ENCODE peak calls at places on chromosomes 11 and 22, in five cellular contexts. B, Q, I, E and C are unnamed samples. For H3K36me3, the result is how much of the 10 kb centered on the place peaks cover.

GRCh38 chr22:48855593-48856307 is 971.9 kb downstream of the BRD1 start:
- DNase-seq in B (no peak), Q (no peak), I (no peak), E (no peak), C (no peak)

GRCh38 chr22:18000441-18001039 is 23.8 kb downstream of the MICAL3 start:
- DNase-seq in B (peak), Q (peak), I (no peak), E (peak), C (peak)

GRCh38 chr22:36335621-36336020 is 52.1 kb downstream of the MYH9 start:
- DNase-seq in B (no peak), Q (no peak), I (no peak), E (no peak), C (no peak)

GRCh38 chr22:42760806-42761565 is 40.3 kb upstream of the A4GALT start:
- DNase-seq in B (no peak), Q (no peak), I (peak), E (peak), C (no peak)

GRCh38 chr11:10518891-10519290 is 22.1 kb downstream of the RNF141 start:
- DNase-seq in B (no peak), Q (no peak), I (no peak), E (no peak), C (no peak)

GRCh38 chr22:30425616-30426394 is at the start of gene MTFP1:
- DNase-seq in B (peak), Q (peak), I (peak), E (peak), C (peak)

GRCh38 chr11:78318321-78318720 is 99.3 kb downstream of the GAB2 start:
- DNase-seq in B (no peak), Q (peak), I (no peak), E (no peak), C (no peak)

GRCh38 chr11:64536396-64536935 is 54.6 kb upstream of the SLC22A12 start:
- DNase-seq in B (peak), Q (no peak), I (no peak), E (no peak), C (no peak)

GRCh38 chr11:396948-397548 is 3.0 kb downstream of the PKP3 start:
- DNase-seq in B (no peak), Q (no peak), I (peak), E (no peak), C (no peak)

GRCh38 chr22:37501610-37502341 is 15.6 kb upstream of the MFNG start:
- DNase-seq in B (peak), Q (no peak), I (no peak), E (no peak), C (peak)

GRCh38 chr11:35590412-35590811 is 27.8 kb upstream of the FJX1 start:
- DNase-seq in B (peak), Q (no peak), I (no peak), E (no peak), C (no peak)

GRCh38 chr11:70092959-70093358 is 14.8 kb downstream of the ANO1 start:
- DNase-seq in B (no peak), Q (no peak), I (no peak), E (no peak), C (no peak)

GRCh38 chr11:117629146-117629545 is 167.9 kb downstream of the DSCAML1 start:
- DNase-seq in B (no peak), Q (no peak), I (no peak), E (no peak), C (no peak)

GRCh38 chr22:44067901-44068300 is 43.8 kb downstream of the PARVB start:
- DNase-seq in B (no peak), Q (no peak), I (no peak), E (no peak), C (no peak)

GRCh38 chr11:112016088-112016764 is 9.0 kb upstream of the DLAT start:
- DNase-seq in B (no peak), Q (no peak), I (peak), E (no peak), C (no peak)

GRCh38 chr22:36027960-36028645 is 521 bp downstream of the RBFOX2 start:
- DNase-seq in B (peak), Q (peak), I (peak), E (peak), C (no peak)

GRCh38 chr11:20162824-20163777 is 2.8 kb upstream of the DBX1 start:
- DNase-seq in B (no peak), Q (peak), I (no peak), E (no peak), C (peak)

GRCh38 chr11:72308226-72309073 is 64.5 kb upstream of the PHOX2A start:
- DNase-seq in B (peak), Q (no peak), I (no peak), E (no peak), C (peak)
- TF ChIP-seq EZH2phosphoT487 in B (no peak), Q (no peak), I (no peak), E (no peak), C (no peak)

DNA sequence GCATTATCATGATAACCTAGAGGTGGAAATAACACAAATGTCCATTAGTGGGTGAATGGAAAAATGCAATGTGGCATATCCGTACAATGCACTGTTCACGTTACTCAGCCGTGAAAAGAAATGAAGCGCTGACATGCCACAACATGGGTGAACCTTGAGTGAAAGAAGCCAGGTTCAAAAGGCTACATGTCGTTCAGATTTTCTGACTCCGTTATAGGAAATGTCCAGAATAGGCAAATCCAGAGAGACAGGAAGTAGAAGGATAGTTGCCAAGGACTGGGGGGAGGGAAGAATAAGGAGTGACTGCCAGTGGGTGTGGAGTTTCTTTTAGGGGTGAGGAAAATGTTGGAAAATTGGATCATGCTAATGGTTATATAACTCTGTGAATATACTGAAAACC is 133.8 kb downstream of the ATXN10 start:
- DNase-seq in B (peak), Q (no peak), I (no peak), E (no peak), C (no peak)
- H3K36me3 ChIP-seq in B (under half), Q (under half), I (under half), E (under half), C (under half)

GRCh38 chr11:119484741-119485605 is 62.0 kb upstream of the THY1 start:
- DNase-seq in B (no peak), Q (peak), I (no peak), E (peak), C (no peak)
- TF ChIP-seq EZH2phosphoT487 in B (no peak), Q (no peak), I (no peak), E (no peak), C (no peak)

GRCh38 chr22:32340437-32340836 is 17.2 kb upstream of the RFPL3 start:
- DNase-seq in B (no peak), Q (no peak), I (no peak), E (no peak), C (no peak)
- H3K36me3 ChIP-seq in B (under half), Q (under half), I (under half), E (under half), C (under half)

GRCh38 chr11:105137286-105137685 is 2.3 kb downstream of the CARD18 start:
- DNase-seq in B (no peak), Q (no peak), I (no peak), E (no peak), C (no peak)

GRCh38 chr11:105142167-105142566 is 2.6 kb upstream of the CARD18 start:
- DNase-seq in B (no peak), Q (no peak), I (no peak), E (no peak), C (no peak)

GRCh38 chr11:105135873-105136272 is 3.7 kb downstream of the CARD18 start:
- DNase-seq in B (no peak), Q (no peak), I (no peak), E (no peak), C (no peak)

GRCh38 chr11:105144887-105145286 is 5.3 kb upstream of the CARD18 start:
- DNase-seq in B (peak), Q (no peak), I (no peak), E (no peak), C (no peak)

GRCh38 chr11:105139669-105140068 is at the start of gene CARD18:
- DNase-seq in B (no peak), Q (no peak), I (no peak), E (no peak), C (no peak)
- TF ChIP-seq EZH2phosphoT487 in B (no peak), Q (no peak), I (no peak), E (no peak), C (no peak)

DNA sequence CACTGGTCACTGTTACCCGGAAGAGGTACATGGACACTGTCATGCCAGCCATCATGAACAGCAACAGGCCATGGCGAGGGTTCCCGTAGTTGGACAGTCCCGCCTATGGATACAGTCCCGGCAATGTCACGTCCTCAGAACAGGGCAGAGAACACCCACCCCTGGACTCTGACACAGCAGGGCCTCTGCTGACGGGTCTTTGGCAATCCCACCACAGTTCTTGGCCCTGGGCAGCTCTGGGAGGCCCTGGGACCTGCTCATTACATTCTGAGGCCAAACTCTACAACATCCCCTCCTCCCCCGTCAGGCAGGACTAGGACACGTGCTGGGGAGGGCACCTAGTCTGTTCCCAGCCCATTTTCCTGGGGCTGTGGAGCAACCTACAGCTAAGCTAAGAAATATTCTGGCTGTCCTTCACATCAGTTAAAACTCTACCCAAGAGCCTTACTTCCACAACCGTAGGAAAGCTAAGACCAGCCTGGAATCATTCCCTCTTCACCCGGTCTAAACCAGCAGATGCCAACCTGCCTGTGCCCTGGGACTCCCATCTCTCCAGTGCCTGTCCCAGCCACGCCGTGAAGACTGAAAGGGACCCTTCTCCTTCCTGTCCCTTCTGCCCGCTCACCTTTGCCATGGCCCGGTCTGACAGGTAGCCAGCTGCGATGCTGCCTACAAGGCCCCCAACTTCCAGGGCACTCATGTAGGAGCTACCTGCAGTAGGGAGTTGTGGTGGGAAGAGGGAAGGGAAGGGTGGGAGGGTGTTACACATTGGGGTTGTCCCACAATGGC is 4.5 kb downstream of the SLC37A4 start:
- DNase-seq in B (no peak), Q (no peak), I (no peak), E (no peak), C (peak)
- H3K36me3 ChIP-seq in B (under half), Q (under half), I (under half), E (under half), C (under half)

DNA sequence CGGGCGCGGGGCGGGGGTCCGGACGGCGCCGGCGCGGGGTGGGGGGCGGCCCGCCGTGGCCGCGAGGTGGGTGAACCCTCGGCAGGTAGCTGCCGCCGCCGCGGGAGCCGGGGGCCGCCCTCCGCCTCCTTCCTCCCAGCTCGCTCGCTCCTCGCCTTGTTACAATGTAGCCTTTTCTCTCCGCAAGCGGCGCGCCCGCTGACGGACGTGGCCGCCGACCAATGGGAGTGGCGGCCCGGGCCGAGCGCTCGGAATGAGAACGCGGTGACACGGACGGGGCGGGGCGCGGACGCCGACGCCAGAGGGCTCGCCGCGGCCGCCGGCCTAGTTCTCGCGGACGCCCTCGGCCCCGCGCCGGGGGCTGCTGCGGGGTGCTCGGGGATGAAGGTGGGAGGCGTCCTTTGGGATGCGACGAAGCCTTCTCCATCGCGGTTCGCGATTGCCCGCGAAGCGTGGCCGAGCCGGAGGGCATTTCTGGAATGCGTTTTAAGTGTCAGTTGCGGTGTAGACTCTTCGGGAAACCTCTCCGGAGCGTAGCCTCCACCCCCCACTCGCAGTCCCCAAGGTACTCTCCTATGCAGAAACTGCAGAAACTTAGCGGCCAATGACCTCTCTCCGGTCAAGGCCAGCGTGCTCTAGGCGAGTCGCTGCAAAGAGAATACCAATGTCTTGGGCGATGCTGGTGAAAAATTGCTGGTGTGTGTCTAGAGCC is 734 bp downstream of the PRDM11 start:
- DNase-seq in B (peak), Q (peak), I (peak), E (peak), C (peak)
- TF ChIP-seq EZH2phosphoT487 in B (no peak), Q (no peak), I (no peak), E (no peak), C (no peak)

DNA sequence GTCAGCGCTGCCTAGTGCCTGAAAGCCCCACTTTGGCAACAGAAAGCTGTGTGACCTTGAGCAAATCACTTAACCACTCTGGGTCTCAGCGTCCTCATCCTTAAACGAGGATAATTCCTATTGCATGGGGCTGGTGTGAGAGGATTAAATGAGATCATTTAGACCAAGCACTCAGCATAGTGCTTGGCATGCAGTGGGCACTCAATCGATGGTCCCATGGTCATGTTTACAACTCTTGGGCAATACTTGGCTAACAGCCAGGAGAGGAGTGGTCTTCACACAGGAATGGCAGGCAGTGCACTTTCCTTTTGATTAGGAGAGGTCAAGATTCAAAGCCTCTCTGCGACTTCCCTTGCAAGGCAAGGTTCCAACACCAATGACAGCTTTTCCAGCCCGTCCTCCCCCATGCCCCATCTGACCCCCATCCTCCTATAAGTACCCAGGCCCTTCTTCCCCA is 14.1 kb downstream of the TNKS1BP1 start:
- DNase-seq in B (no peak), Q (no peak), I (no peak), E (no peak), C (peak)
- H3K36me3 ChIP-seq in B (under half), Q (under half), I (under half), E (under half), C (under half)